ENCODE peak calls at places on chromosomes 5 and 9, in ten cellular contexts. P is sigmoid colon, X is upper lobe of left lung, V is HL-60, C is suprapubic skin, N is HepG2, L is stomach, Y is GM23338, W is K562, E is transverse colon. A is an unnamed sample.

GRCh38 chr5:33650911-33651310 is 210.1 kb downstream of the TARS1 start:
- DNase-seq in Y (no peak), E (no peak), X (no peak), V (no peak), N (no peak), C (no peak), L (no peak), W (no peak), P (no peak), A (no peak)

GRCh38 chr5:65150599-65150998 is 331.1 kb downstream of the ADAMTS6 start:
- DNase-seq in W (no peak), E (no peak), L (no peak), C (no peak), V (no peak), X (no peak), P (no peak), N (no peak), Y (no peak), A (no peak)

GRCh38 chr5:95022967-95023695 is 261.8 kb downstream of the MCTP1 start:
- DNase-seq in X (no peak), W (no peak), Y (no peak), L (no peak), N (no peak), E (no peak), V (peak), C (no peak), P (no peak), A (no peak)

GRCh38 chr9:114371343-114371985 is 16.3 kb downstream of the AKNA start:
- DNase-seq in X (no peak), V (no peak), E (no peak), W (no peak), P (peak), Y (no peak), C (no peak), L (no peak), N (no peak), A (no peak)

GRCh38 chr9:88532320-88532719 is 2.7 kb upstream of the NXNL2 start:
- DNase-seq in C (peak), L (no peak), P (no peak), E (no peak), X (peak), V (peak), Y (peak), W (no peak), N (no peak), A (no peak)

GRCh38 chr5:371811-372555 is 50.5 kb downstream of the AHRR start:
- DNase-seq in V (peak), X (no peak), P (no peak), C (no peak), W (no peak), L (peak), Y (no peak), N (no peak), E (peak), A (peak)

GRCh38 chr9:27939186-27939585 is 365.9 kb upstream of the C9orf72 start:
- DNase-seq in V (no peak), Y (no peak), P (no peak), C (no peak), E (no peak), X (no peak), L (no peak), N (no peak), W (no peak), A (no peak)

GRCh38 chr9:131469951-131470350 is 32.8 kb upstream of the POMT1 start:
- DNase-seq in V (no peak), W (no peak), C (peak), L (no peak), X (no peak), E (no peak), P (no peak), N (no peak), Y (no peak), A (no peak)

GRCh38 chr9:79764377-79764776 is 192.6 kb downstream of the TLE4 start:
- DNase-seq in V (no peak), Y (no peak), W (no peak), E (peak), X (no peak), C (no peak), P (peak), L (no peak), N (no peak), A (no peak)

DNA sequence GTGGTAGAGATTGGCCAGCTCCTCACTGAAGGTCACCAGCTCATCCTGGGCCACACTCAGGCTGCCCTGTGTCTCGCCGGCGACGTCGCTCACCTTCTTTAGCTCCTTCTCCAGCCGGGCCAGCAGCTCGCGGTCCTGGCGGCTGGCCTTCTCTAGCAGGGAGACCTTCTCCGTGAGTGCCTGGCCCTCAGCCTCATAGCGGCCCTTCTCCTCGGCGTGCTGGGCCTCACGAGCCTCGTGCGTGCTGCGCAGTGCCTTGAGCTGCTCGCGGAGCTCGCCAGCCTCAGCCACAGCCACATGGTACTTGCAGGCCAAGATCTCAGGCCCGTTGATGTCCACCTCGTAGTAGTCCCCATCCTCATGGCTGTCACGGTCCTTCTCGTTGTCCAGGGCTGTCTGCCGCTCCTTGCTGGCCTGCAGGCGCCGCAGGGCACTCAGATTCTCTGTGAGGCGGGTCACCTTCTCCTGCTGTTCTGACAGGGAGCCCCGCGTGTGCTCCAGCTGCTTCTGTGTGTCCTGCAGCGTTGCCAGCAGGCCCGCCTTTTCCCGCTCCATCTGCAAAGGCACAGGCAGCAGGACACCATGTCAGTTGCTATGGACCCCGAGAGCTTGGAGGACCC is 45.5 kb downstream of the BICD2 start:
- DNase-seq in L (no peak), C (no peak), Y (no peak), P (no peak), X (peak), N (no peak), E (no peak), W (no peak), V (no peak), A (no peak)
- TF ChIP-seq POLR2AphosphoS5 in L (no peak), C (no peak), Y (no peak), P (no peak), X (no peak), N (no peak), E (no peak), W (no peak), V (no peak), A (no peak)

GRCh38 chr5:68533051-68533450 is 317.5 kb downstream of the PIK3R1 start:
- DNase-seq in P (no peak), C (no peak), X (no peak), E (no peak), W (no peak), Y (no peak), N (no peak), L (no peak), V (peak), A (no peak)

GRCh38 chr5:68534131-68534940 is 318.8 kb downstream of the PIK3R1 start:
- DNase-seq in C (no peak), E (peak), N (peak), P (no peak), L (peak), V (no peak), Y (no peak), X (peak), W (no peak), A (peak)

GRCh38 chr5:68531970-68532369 is 316.4 kb downstream of the PIK3R1 start:
- DNase-seq in L (no peak), Y (no peak), X (no peak), C (no peak), W (no peak), V (peak), E (no peak), P (no peak), N (no peak), A (no peak)

GRCh38 chr5:68535121-68535520 is 319.6 kb downstream of the PIK3R1 start:
- DNase-seq in Y (no peak), X (no peak), L (no peak), W (no peak), C (no peak), V (no peak), N (no peak), P (no peak), E (no peak), A (no peak)

DNA sequence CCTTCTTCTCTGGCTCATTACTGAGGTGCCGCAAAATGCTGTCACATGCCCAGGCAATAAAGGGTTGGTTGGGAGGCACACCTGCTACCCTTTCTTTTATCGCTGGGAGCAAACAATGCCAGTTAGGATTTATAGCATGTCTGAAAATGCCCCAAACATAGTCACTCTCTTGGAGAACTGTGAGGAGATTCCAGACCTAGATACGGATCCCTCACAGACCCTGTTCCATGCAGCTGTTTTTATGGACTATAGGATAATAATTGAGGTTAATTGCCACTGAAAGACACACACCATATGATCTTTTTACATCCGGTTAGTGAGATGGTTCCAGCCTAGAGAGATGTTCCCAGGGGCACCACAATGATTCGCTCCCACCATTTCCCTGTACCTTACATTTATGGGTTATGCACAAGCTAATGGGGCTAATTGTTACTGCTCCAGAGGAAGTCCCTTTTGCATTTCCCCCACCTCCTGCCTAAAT is 318.1 kb downstream of the PIK3R1 start:
- DNase-seq in C (no peak), P (no peak), X (no peak), E (peak), W (no peak), N (no peak), L (no peak), V (no peak), Y (no peak), A (peak)
- H3K27ac ChIP-seq in C (peak), P (peak), X (no peak), E (peak), W (no peak), N (no peak), L (no peak), V (no peak), Y (no peak), A (peak)

DNA sequence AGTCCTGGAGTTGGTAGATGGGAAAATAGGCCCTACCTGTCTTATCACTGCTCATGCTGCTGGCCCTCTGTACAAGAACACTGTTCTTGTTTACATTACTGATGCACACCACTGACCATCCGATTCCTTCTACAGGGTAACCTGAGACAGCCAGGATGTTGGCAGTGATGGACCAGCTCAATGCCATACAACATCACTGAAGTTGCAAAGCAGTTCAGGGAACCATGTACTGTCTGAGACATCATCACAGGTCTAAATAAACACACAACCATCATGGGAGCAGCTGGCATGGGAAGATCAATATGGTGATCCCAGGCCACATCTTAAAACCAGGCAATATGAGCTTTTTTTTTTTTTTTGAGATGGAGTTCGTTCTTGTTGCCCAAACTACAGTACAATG is 59.0 kb downstream of the IARS1 start:
- DNase-seq in L (no peak), Y (no peak), E (no peak), X (no peak), P (no peak), C (no peak), V (no peak), W (no peak), N (no peak), A (no peak)
- TF ChIP-seq POLR2AphosphoS5 in L (no peak), Y (no peak), E (no peak), X (no peak), P (no peak), C (no peak), V (no peak), W (no peak), N (peak), A (no peak)

GRCh38 chr9:107888773-107889227 is 399.2 kb upstream of the KLF4 start:
- DNase-seq in N (no peak), W (no peak), C (no peak), V (no peak), X (no peak), Y (no peak), E (no peak), P (no peak), L (no peak), A (no peak)
- H3K27ac ChIP-seq in N (no peak), W (no peak), C (no peak), V (no peak), X (no peak), Y (no peak), E (no peak), P (no peak), L (no peak), A (no peak)

GRCh38 chr9:137423001-137423809 is at the start of the genes EXD3 and NOXA1:
- DNase-seq in V (peak), W (peak), C (peak), L (peak), N (peak), E (peak), Y (peak), P (peak), X (peak), A (peak)
- TF ChIP-seq POLR2AphosphoS5 in V (no peak), W (peak), C (no peak), L (peak), N (no peak), E (peak), Y (peak), P (no peak), X (peak), A (peak)

DNA sequence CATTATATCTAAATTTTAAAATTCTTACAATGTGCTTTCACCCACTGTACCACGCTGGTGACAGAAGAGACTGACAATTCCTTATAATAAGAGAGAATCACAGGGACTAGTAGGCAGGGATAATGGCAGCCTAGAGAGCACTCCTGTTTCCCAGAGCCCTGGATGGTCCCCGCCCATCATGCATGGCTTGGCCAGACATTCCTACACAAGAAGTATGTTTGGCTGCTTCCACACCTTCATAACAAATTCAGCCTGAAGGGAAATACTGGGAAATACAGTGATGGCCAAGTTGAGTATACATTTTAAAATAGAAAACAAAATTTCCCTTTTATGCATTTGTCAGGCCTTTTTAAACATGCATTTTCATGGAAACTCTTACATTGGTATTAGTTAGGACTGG is 193.5 kb upstream of the ELL2 start:
- DNase-seq in P (no peak), W (no peak), C (no peak), E (no peak), L (no peak), V (no peak), Y (no peak), X (no peak), N (no peak), A (no peak)
- H3K27ac ChIP-seq in P (no peak), W (no peak), C (no peak), E (no peak), L (no peak), V (no peak), Y (no peak), X (no peak), N (no peak), A (no peak)

DNA sequence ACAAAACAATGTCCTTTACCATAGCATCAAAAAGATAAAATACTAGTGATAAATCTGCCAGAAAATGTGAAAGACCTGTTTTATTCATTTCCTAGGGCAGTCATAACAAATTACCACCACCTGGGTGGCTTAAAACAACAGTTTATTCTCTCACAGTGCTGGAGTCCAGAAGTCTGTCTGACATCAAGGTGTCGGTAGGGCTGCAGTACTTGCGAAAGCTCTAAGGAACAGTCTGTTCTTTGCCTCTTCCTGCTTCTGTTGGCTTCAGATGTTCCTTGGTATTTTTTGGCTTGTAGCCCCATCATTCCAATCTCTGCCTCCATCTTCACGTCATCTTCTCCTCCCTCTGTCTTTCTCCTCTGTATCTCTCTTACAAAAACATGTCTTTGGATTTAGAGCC is 51.0 kb downstream of the PTPDC1 start:
- DNase-seq in C (no peak), P (peak), Y (no peak), E (no peak), W (no peak), N (no peak), L (no peak), V (peak), X (no peak), A (peak)
- TF ChIP-seq POLR2AphosphoS5 in C (no peak), P (peak), Y (no peak), E (peak), W (no peak), N (no peak), L (peak), V (no peak), X (peak), A (peak)

DNA sequence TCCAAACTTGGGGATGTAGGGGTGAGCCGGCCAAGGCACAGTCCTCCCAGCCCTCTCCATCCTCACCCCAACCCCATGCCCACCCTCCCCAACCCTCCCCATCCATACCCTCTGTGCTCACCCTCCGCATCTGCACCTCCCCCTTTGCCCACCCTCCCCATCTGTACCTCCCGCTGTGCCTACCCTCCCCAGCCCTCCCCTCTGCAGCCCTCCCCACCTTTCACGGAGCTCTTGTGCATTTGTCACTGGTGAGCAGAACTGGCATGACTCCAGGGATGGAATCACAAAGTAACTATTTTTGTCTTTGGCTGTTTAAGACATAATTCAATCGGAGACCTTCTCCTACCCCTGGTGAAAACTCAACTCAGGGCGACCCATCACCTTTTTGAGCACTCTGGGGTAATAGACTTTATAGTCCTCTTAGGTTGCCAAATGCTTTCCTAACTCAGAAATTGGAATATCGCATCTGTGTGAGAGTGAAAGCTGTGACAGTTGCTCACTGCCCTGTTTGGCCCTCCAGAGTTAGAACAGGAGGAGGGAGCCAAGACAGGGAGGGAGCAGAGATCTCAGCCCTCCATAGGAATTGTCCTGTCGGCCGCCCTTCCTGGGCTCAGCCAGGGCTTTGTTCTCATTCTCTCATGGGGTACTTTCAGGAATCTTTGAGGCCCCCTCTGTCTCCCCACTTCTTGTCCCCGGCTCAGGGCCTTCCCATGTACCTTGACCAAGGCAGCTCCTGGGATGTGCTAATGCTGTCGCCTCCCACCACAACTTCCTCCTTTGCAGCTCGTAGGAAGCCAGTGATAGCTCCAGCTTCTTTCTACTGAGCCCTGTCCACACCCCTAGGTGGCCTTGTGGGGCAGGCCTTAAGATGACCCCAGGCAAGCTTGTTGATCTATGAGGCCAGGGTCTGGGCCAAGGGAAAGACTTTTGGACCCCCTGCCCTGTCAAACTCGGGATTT is 36.2 kb downstream of the OTULIN start:
- DNase-seq in V (peak), E (no peak), N (no peak), P (no peak), X (no peak), L (no peak), C (no peak), W (no peak), Y (no peak), A (no peak)
- H3K27ac ChIP-seq in V (no peak), E (no peak), N (no peak), P (no peak), X (no peak), L (no peak), C (peak), W (no peak), Y (no peak), A (peak)

A was measured in prostate gland.